ENCODE peak calls at places on chromosome 1, in nine cellular contexts. W is adrenal gland, D is neural progenitor cell, Y is foreskin keratinocyte, R is pancreas, C is PC-3, Z is stomach, X is fibroblast of lung, N is H9. Q is an unnamed sample.

GRCh38 chr1:12435639-12436344 is 182.2 kb downstream of the DHRS3 start:
- DNase-seq in D (no peak), C (peak; percentile 25), N (no peak), R (no peak), X (peak; percentile 75), Y (no peak), W (no peak), Z (no peak), Q (no peak)

GRCh38 chr1:20154306-20154831 is 15.2 kb downstream of the PLA2G2F start:
- DNase-seq in Y (no peak), X (no peak), N (no peak), R (peak; percentile 51), Z (no peak), W (no peak), D (no peak), C (no peak), Q (no peak)

GRCh38 chr1:22282281-22282970 is 139.5 kb upstream of the WNT4 start:
- DNase-seq in R (no peak), Z (peak; percentile 17), N (no peak), X (no peak), Y (no peak), W (no peak), C (no peak), D (no peak), Q (no peak)

GRCh38 chr1:7587726-7588456 is 183.2 kb upstream of the VAMP3 start:
- DNase-seq in R (peak; percentile 48), X (no peak), W (no peak), D (no peak), Z (no peak), C (no peak), N (no peak), Y (no peak), Q (no peak)

GRCh38 chr1:29577512-29577911 is 341.2 kb downstream of the PTPRU start:
- DNase-seq in Z (no peak), N (peak; percentile 35), W (no peak), R (peak; percentile 32), X (no peak), D (peak; percentile 62), C (no peak), Y (no peak), Q (peak; percentile 21)

GRCh38 chr1:158716335-158716734 is 4.2 kb downstream of the OR6K3 start:
- DNase-seq in W (no peak), R (no peak), Z (no peak), C (no peak), Y (peak; percentile 9), X (no peak), D (no peak), N (no peak), Q (no peak)

GRCh38 chr1:52920791-52921291 is 699 bp downstream of the ECHDC2 start:
- DNase-seq in C (peak; percentile 31), D (no peak), R (peak; percentile 78), Z (peak; percentile 43), Y (peak; percentile 17), N (peak; percentile 46), X (peak; percentile 19), W (peak; percentile 57), Q (no peak)

GRCh38 chr1:166166400-166166699 is 451 bp downstream of the FAM78B start:
- DNase-seq in X (no peak), Z (no peak), R (no peak), W (no peak), D (peak; percentile 44), N (no peak), C (no peak), Y (no peak), Q (no peak)

GRCh38 chr1:41483960-41484844 is at the start of gene EDN2:
- DNase-seq in Y (no peak), D (peak; percentile 51), N (peak; percentile 79), R (peak; percentile 90), X (no peak), Z (peak; percentile 95), C (peak; percentile 63), W (no peak), Q (peak; percentile 66)

GRCh38 chr1:235180916-235181315 is 19.9 kb upstream of the RBM34 start:
- DNase-seq in N (no peak), Z (no peak), R (no peak), Y (no peak), X (no peak), C (no peak), D (no peak), W (no peak), Q (no peak)

GRCh38 chr1:81424056-81424455 is 376.7 kb upstream of the ADGRL2 start:
- DNase-seq in R (no peak), X (peak; percentile 4), D (no peak), Z (no peak), N (no peak), Y (no peak), C (no peak), W (no peak), Q (peak; percentile 19)

GRCh38 chr1:50422675-50422945 is 633 bp downstream of the DMRTA2 start:
- DNase-seq in X (no peak), W (no peak), Y (no peak), C (no peak), R (no peak), N (no peak), Z (no peak), D (no peak), Q (no peak)

GRCh38 chr1:50420283-50420682 is 3.0 kb downstream of the DMRTA2 start:
- DNase-seq in C (no peak), Y (no peak), R (no peak), W (no peak), D (peak; percentile 5), N (peak; percentile 34), Z (no peak), X (no peak), Q (no peak)

GRCh38 chr1:50420689-50421365 is 2.4 kb downstream of the DMRTA2 start:
- DNase-seq in C (no peak), X (no peak), R (peak; percentile 54), Y (no peak), N (peak; percentile 71), D (peak; percentile 88), Z (no peak), W (no peak), Q (no peak)

GRCh38 chr1:50421768-50422674 is 1.2 kb downstream of the DMRTA2 start:
- DNase-seq in Y (no peak), D (peak; percentile 43), X (no peak), R (no peak), W (no peak), Z (no peak), N (peak; percentile 45), C (no peak), Q (no peak)

DNA sequence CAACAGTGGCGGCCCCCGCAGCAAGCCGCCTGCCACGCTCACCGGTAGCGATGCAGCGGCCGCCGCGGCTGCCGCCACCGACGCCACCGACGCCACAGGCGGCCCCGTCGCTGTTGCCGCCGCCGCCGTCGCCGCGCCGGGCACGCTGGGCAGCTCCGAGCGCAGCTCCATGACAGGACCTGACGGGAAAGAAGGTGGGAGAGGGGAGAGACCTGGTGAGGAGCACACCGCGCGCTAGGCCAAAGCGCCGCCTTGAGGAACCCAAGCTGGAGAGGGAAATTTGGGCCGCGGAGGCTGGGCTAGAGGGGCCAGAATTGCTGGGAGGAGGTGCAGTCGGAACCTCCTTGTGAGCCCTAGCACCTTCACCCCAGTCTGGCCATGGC is 1.9 kb downstream of the DMRTA2 start:
- DNase-seq in N (peak; percentile 51), Y (no peak), R (no peak), Z (no peak), C (no peak), D (no peak), W (no peak), X (no peak), Q (no peak)
- H3K27me3 ChIP-seq in N (peaks cover 98% of the 10 kb centered on the region), Y (peaks cover 100% of the 10 kb centered on the region), R (peaks cover 51% of the 10 kb centered on the region), Z (peaks cover 100% of the 10 kb centered on the region), C (no peaks in the 10 kb centered on the region), D (peaks cover 100% of the 10 kb centered on the region), W (peaks cover 95% of the 10 kb centered on the region), X (peaks cover 99% of the 10 kb centered on the region), Q (peaks cover 55% of the 10 kb centered on the region)

GRCh38 chr1:85237613-85238012 is 21.8 kb downstream of the C1orf52 start:
- DNase-seq in R (no peak), D (no peak), X (no peak), W (no peak), N (no peak), C (no peak), Y (no peak), Z (no peak), Q (no peak)

GRCh38 chr1:85240659-85241058 is 18.8 kb downstream of the C1orf52 start:
- DNase-seq in W (no peak), R (no peak), X (peak; percentile 17), N (no peak), Y (no peak), C (no peak), Z (no peak), D (no peak), Q (no peak)

GRCh38 chr1:85244271-85245053 is 15.0 kb downstream of the C1orf52 start:
- DNase-seq in Z (no peak), W (no peak), C (peak; percentile 55), N (no peak), Y (peak; percentile 42), X (peak; percentile 32), R (no peak), D (no peak), Q (no peak)

GRCh38 chr1:85243336-85243735 is 16.1 kb downstream of the C1orf52 start:
- DNase-seq in Z (no peak), X (no peak), C (no peak), N (no peak), R (no peak), Y (no peak), W (no peak), D (peak; percentile 6), Q (no peak)

GRCh38 chr1:85240174-85240601 is 19.3 kb downstream of the C1orf52 start:
- DNase-seq in Y (no peak), N (peak; percentile 47), X (peak; percentile 44), C (peak; percentile 51), R (no peak), W (no peak), D (peak; percentile 41), Z (no peak), Q (no peak)
- H3K27ac ChIP-seq in Y (no peak overlapping the region), N (no peak overlapping the region), X (no peak overlapping the region), C (no peak overlapping the region), R (peak overlapping the region; percentile 68), W (no peak overlapping the region), D (peak overlapping the region; percentile 50), Z (no peak overlapping the region), Q (no peak overlapping the region)

GRCh38 chr1:110686188-110686587 is 11.4 kb upstream of the KCNA3 start:
- DNase-seq in C (no peak), X (no peak), W (no peak), N (no peak), Z (no peak), Y (no peak), D (no peak), R (no peak), Q (no peak)
- TF ChIP-seq CTCF in C (no peak), X (no peak), W (no peak), N (no peak), Z (no peak), Y (no peak), D (no peak), R (no peak), Q (peak; percentile 33)

DNA sequence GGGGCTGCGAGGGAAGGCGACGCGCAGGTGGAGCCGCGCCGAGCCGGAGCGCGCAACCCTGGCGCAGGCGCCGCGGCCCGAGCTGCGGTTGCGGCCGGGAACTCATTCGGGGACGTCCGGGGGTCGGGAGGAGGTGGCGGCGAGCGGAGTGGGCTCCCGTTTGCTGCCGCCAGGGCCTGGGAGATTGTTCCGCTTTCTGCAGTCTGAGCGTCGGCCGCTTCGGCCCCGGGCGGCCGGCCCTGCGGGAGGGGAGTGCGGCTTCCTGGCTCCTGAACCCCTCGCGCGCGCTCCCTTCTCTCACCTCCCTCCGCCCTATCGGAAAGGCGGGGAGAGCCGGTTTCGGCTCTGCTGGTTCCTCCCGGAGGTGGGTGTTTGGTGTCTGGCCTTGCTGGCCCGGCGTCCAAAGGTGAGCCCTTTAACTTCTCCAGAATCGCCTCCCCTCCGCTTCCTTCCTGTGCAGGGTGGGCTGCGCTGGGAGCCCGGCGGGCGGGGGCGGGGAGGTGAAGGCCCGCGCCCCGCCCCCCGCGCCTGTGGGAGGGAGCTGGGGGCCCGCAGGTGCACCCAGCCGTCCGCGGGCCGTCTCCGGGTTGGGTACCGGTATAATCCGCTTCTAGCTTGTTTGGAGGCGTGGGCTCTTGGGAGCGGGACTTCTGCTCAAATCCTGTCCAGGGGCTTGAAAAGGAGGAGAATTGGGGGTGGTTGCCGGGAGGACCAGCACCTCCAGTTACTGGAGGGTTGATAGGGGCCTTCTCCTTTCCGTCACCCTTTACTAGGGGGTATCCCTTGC is 683 bp downstream of the LRRC8D start:
- DNase-seq in N (peak; percentile 66), Y (peak; percentile 20), W (peak; percentile 50), X (peak; percentile 48), D (peak; percentile 89), C (peak; percentile 29), Z (peak; percentile 55), R (peak; percentile 82), Q (peak; percentile 77)
- H3K27me3 ChIP-seq in N (no peaks in the 10 kb centered on the region), Y (peaks cover 17% of the 10 kb centered on the region), W (no peaks in the 10 kb centered on the region), X (no peaks in the 10 kb centered on the region), D (peaks cover 7% of the 10 kb centered on the region), C (no peaks in the 10 kb centered on the region), Z (no peaks in the 10 kb centered on the region), R (no peaks in the 10 kb centered on the region), Q (no peaks in the 10 kb centered on the region)

Q was measured in WERI-Rb-1.